ENCODE peak calls at places on chromosomes 4 and X, in four cellular contexts. Z, N, H and C are unnamed samples.
A peak's percentile ranks its signal among the peaks of the same experiment; 100 is the strongest.

GRCh38 chr4:1365271-1366178 is 18.5 kb downstream of the UVSSA start:
- DNase-seq in Z (no peak), N (no peak), H (no peak), C (no peak)

GRCh38 chr4:33924239-33924638 is 2320.1 kb downstream of the ARAP2 start:
- DNase-seq in Z (peak; percentile 7), N (no peak), H (peak; percentile 82), C (no peak)

GRCh38 chr4:149911371-149911770 is 95.7 kb upstream of the IQCM start:
- DNase-seq in Z (no peak), N (no peak), H (no peak), C (no peak)

GRCh38 chrX:77422886-77423648 is 24.1 kb upstream of the FGF16 start:
- DNase-seq in Z (no peak), N (no peak), H (no peak), C (no peak)

GRCh38 chrX:104098151-104098808 is 14.0 kb upstream of the ZCCHC18 start:
- DNase-seq in Z (peak; percentile 65), N (no peak), H (peak; percentile 60), C (no peak)

GRCh38 chrX:73830489-73831414 is 267.8 kb downstream of the CHIC1 start:
- DNase-seq in Z (no peak), N (no peak), H (no peak), C (no peak)

GRCh38 chrX:43939187-43939926 is 33.8 kb downstream of the NDP start:
- DNase-seq in Z (no peak), N (no peak), H (no peak), C (no peak)

GRCh38 chr4:96675916-96676315 is 836.0 kb downstream of the PDHA2 start:
- DNase-seq in Z (no peak), N (no peak), H (no peak), C (no peak)

GRCh38 chrX:119266364-119266995 is 30.4 kb downstream of the PGRMC1 start:
- DNase-seq in Z (peak; percentile 30), N (no peak), H (peak; percentile 6), C (no peak)

GRCh38 chrX:83630662-83631061 is 122.6 kb downstream of the POU3F4 start:
- DNase-seq in Z (no peak), N (no peak), H (no peak), C (no peak)

GRCh38 chr4:100248476-100248875 is 58.2 kb upstream of the DDIT4L start:
- DNase-seq in Z (no peak), N (no peak), H (no peak), C (no peak)

GRCh38 chr4:25560605-25561004 is 95.0 kb upstream of the SLC34A2 start:
- DNase-seq in Z (peak; percentile 3), N (no peak), H (no peak), C (no peak)

GRCh38 chr4:124938836-124939235 is 226.3 kb upstream of the ANKRD50 start:
- DNase-seq in Z (no peak), N (no peak), H (no peak), C (no peak)

GRCh38 chr4:93828332-93828829 is at the start of gene ATOH1:
- DNase-seq in Z (no peak), N (no peak), H (peak; percentile 15), C (no peak)

GRCh38 chrX:149374751-149375150 is 130.4 kb downstream of the IDS start:
- DNase-seq in Z (no peak), N (no peak), H (no peak), C (no peak)

GRCh38 chrX:39759526-39760224 is 338.1 kb downstream of the BCOR start:
- DNase-seq in Z (no peak), N (no peak), H (no peak), C (no peak)

GRCh38 chr4:142815834-142816233 is 30.3 kb downstream of the INPP4B start:
- DNase-seq in Z (no peak), N (no peak), H (peak; percentile 13), C (no peak)

GRCh38 chr4:186762865-186763264 is 39.2 kb upstream of the FAT1 start:
- DNase-seq in Z (no peak), N (no peak), H (no peak), C (no peak)

GRCh38 chrX:101417981-101418841 is 10.2 kb downstream of the HNRNPH2 start:
- DNase-seq in Z (no peak), N (no peak), H (no peak), C (no peak)

GRCh38 chr4:113080050-113080449 is 30.6 kb downstream of the ANK2 start:
- DNase-seq in Z (no peak), N (no peak), H (no peak), C (no peak)

GRCh38 chrX:95733426-95733825 is 951.2 kb upstream of the DIAPH2 start:
- DNase-seq in Z (no peak), N (no peak), H (no peak), C (no peak)

GRCh38 chr4:11546391-11547160 is 117.9 kb upstream of the HS3ST1 start:
- DNase-seq in Z (no peak), N (no peak), H (no peak), C (no peak)

GRCh38 chr4:57426779-57427395 is 316.7 kb upstream of the IGFBP7 start:
- DNase-seq in Z (peak; percentile 73), N (no peak), H (peak; percentile 19), C (peak; percentile 66)

GRCh38 chr4:7052313-7052712 is 9.1 kb downstream of the TADA2B start:
- DNase-seq in Z (no peak), N (no peak), H (no peak), C (no peak)

GRCh38 chrX:9665113-9665512 is 100.5 kb downstream of the GPR143 start:
- DNase-seq in Z (no peak), N (no peak), H (no peak), C (no peak)

GRCh38 chr4:147633113-147633512 is 15.9 kb downstream of the TMEM184C start:
- DNase-seq in Z (no peak), N (no peak), H (no peak), C (no peak)

GRCh38 chrX:91257388-91257787 is 177.3 kb upstream of the PABPC5 start:
- DNase-seq in Z (no peak), N (no peak), H (no peak), C (no peak)
- TF ChIP-seq EGR1 in Z (no peak), N (no peak), H (no peak), C (no peak)

GRCh38 chr4:177339794-177340374 is 30.2 kb downstream of the NEIL3 start:
- DNase-seq in Z (peak; percentile 26), N (peak; percentile 4), H (peak; percentile 4), C (no peak)
- TF ChIP-seq EGR1 in Z (no peak), N (no peak), H (no peak), C (no peak)

GRCh38 chr4:181877329-181877848 is 365.8 kb upstream of the TENM3 start:
- DNase-seq in Z (no peak), N (no peak), H (no peak), C (no peak)
- TF ChIP-seq EGR1 in Z (no peak), N (no peak), H (no peak), C (no peak)

GRCh38 chrX:13220916-13221315 is 98.9 kb downstream of the ATXN3L start:
- DNase-seq in Z (no peak), N (no peak), H (no peak), C (no peak)

GRCh38 chrX:13215729-13216128 is 104.1 kb downstream of the ATXN3L start:
- DNase-seq in Z (no peak), N (no peak), H (no peak), C (no peak)

GRCh38 chrX:13219990-13220764 is 99.7 kb downstream of the ATXN3L start:
- DNase-seq in Z (no peak), N (no peak), H (no peak), C (no peak)

GRCh38 chrX:13212191-13212651 is 107.6 kb downstream of the ATXN3L start:
- DNase-seq in Z (no peak), N (no peak), H (no peak), C (no peak)

GRCh38 chrX:13216139-13216538 is 103.7 kb downstream of the ATXN3L start:
- DNase-seq in Z (no peak), N (no peak), H (no peak), C (no peak)
- TF ChIP-seq EGR1 in Z (no peak), N (no peak), H (no peak), C (no peak)

GRCh38 chr4:41535911-41536361 is 2.0 kb upstream of the LIMCH1 start:
- DNase-seq in Z (no peak), N (no peak), H (no peak), C (no peak)
- TF ChIP-seq EGR1 in Z (no peak), N (no peak), H (no peak), C (no peak)

DNA sequence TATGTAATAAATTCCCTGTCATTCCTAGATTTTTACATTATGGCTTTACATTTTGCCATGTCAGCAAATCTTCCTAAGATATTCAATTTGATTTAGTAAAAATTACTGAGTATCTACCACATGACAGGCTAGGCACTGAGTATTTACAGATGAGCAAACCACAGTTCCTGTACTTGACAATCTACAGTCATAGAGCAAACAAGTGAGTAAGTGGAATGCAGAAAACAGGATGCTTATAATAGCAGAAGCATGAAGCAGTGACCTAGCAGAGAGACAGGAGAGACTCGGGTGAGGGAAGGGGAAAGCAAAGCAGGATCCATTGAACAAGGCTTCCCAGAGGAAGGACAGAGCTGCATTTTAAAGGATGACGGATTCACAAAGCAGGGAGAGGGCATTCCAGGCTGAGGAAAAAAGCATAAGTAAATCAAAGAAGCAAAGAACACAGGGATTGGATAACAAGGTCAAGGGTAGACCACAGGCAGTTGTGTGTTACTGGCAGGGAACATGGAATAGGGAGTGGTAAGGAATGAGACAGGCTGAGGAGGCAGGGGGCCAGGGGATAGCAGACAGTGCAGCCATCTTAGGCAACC is 124.7 kb upstream of the C1QTNF7 start:
- DNase-seq in Z (no peak), N (no peak), H (no peak), C (no peak)
- TF ChIP-seq EGR1 in Z (no peak), N (no peak), H (no peak), C (no peak)

GRCh38 chrX:123849096-123849495 is 10.8 kb upstream of the XIAP start:
- DNase-seq in Z (no peak), N (no peak), H (no peak), C (no peak)
- TF ChIP-seq EGR1 in Z (no peak), N (no peak), H (no peak), C (no peak)

GRCh38 chr4:106854970-106855369 is 181.1 kb downstream of the DKK2 start:
- DNase-seq in Z (no peak), N (no peak), H (no peak), C (no peak)
- TF ChIP-seq EGR1 in Z (no peak), N (no peak), H (no peak), C (no peak)

DNA sequence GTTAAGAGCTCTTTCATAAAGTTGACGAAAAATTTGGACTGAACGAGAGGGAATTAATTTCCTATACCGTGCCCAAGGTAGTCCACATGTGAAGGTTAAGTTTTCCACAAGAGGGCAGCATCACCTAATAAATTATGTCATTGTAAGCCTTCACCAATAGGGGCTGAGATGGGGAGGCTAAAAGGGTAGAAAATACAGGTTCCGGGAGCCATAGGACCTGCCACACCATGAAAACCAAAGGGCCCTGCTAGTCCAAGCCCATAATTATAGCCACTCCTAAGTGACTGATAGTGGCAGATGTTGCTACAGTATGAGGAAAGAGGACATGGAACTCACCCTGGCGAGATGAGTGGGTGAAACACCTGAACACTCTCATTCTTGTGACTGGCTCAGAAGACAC is 122.2 kb downstream of the SHROOM4 start:
- DNase-seq in Z (peak; percentile 54), N (no peak), H (peak; percentile 27), C (no peak)
- TF ChIP-seq EGR1 in Z (no peak), N (no peak), H (no peak), C (no peak)